ENCODE peak calls at places on chromosomes 1 and 21, in ten cellular contexts. One of them, this sample, is unnamed.

GRCh38 chr1:54610048-54610447 is 13.3 kb downstream of the FAM151A start:
- DNase-seq in BE2C: no peak
- DNase-seq in activated naive CD4-positive, alpha-beta T cell treated with anti-CD3 and anti-CD28 coated beads, Interleukin-2, amount 10 ng/mL, durations not matched to agents 7 days and 5 days: no peak
- DNase-seq in WTC11: peak; percentile 58
- DNase-seq in cardiac fibroblast: no peak
- DNase-seq in psoas muscle: no peak
- DNase-seq in AG08396: no peak
- DNase-seq in CD4-positive, alpha-beta T cell: no peak
- DNase-seq in central memory CD4-positive, alpha-beta T cell: no peak
- DNase-seq in posterior cingulate gyrus: no peak
- DNase-seq in this sample: no peak

GRCh38 chr1:6185635-6186382 is 5.7 kb upstream of the CHD5 start:
- DNase-seq in BE2C: no peak
- DNase-seq in activated naive CD4-positive, alpha-beta T cell treated with anti-CD3 and anti-CD28 coated beads, Interleukin-2, amount 10 ng/mL, durations not matched to agents 7 days and 5 days: peak; percentile 43
- DNase-seq in WTC11: peak; percentile 62
- DNase-seq in cardiac fibroblast: peak; percentile 56
- DNase-seq in psoas muscle: no peak
- DNase-seq in AG08396: peak; percentile 18
- DNase-seq in CD4-positive, alpha-beta T cell: no peak
- DNase-seq in central memory CD4-positive, alpha-beta T cell: no peak
- DNase-seq in posterior cingulate gyrus: no peak
- DNase-seq in this sample: no peak

GRCh38 chr1:12013317-12013588 is 6.0 kb upstream of the MIIP start:
- DNase-seq in BE2C: no peak
- DNase-seq in activated naive CD4-positive, alpha-beta T cell treated with anti-CD3 and anti-CD28 coated beads, Interleukin-2, amount 10 ng/mL, durations not matched to agents 7 days and 5 days: no peak
- DNase-seq in WTC11: no peak
- DNase-seq in cardiac fibroblast: no peak
- DNase-seq in psoas muscle: no peak
- DNase-seq in AG08396: no peak
- DNase-seq in CD4-positive, alpha-beta T cell: no peak
- DNase-seq in central memory CD4-positive, alpha-beta T cell: no peak
- DNase-seq in posterior cingulate gyrus: no peak
- DNase-seq in this sample: no peak

GRCh38 chr1:62528015-62528414 is 69.3 kb upstream of the ANGPTL3 start:
- DNase-seq in BE2C: no peak
- DNase-seq in activated naive CD4-positive, alpha-beta T cell treated with anti-CD3 and anti-CD28 coated beads, Interleukin-2, amount 10 ng/mL, durations not matched to agents 7 days and 5 days: no peak
- DNase-seq in WTC11: no peak
- DNase-seq in cardiac fibroblast: peak; percentile 38
- DNase-seq in psoas muscle: no peak
- DNase-seq in AG08396: no peak
- DNase-seq in CD4-positive, alpha-beta T cell: no peak
- DNase-seq in central memory CD4-positive, alpha-beta T cell: peak; percentile 1
- DNase-seq in posterior cingulate gyrus: no peak
- DNase-seq in this sample: no peak

GRCh38 chr1:239125027-239125426 is 261.3 kb upstream of the CHRM3 start:
- DNase-seq in BE2C: peak; percentile 27
- DNase-seq in activated naive CD4-positive, alpha-beta T cell treated with anti-CD3 and anti-CD28 coated beads, Interleukin-2, amount 10 ng/mL, durations not matched to agents 7 days and 5 days: no peak
- DNase-seq in WTC11: peak; percentile 14
- DNase-seq in cardiac fibroblast: peak; percentile 5
- DNase-seq in psoas muscle: no peak
- DNase-seq in AG08396: no peak
- DNase-seq in CD4-positive, alpha-beta T cell: no peak
- DNase-seq in central memory CD4-positive, alpha-beta T cell: no peak
- DNase-seq in posterior cingulate gyrus: no peak
- DNase-seq in this sample: no peak

GRCh38 chr1:25460020-25460419 is 29.3 kb downstream of the MACO1 start:
- DNase-seq in BE2C: no peak
- DNase-seq in activated naive CD4-positive, alpha-beta T cell treated with anti-CD3 and anti-CD28 coated beads, Interleukin-2, amount 10 ng/mL, durations not matched to agents 7 days and 5 days: no peak
- DNase-seq in WTC11: no peak
- DNase-seq in cardiac fibroblast: no peak
- DNase-seq in psoas muscle: no peak
- DNase-seq in AG08396: no peak
- DNase-seq in CD4-positive, alpha-beta T cell: no peak
- DNase-seq in central memory CD4-positive, alpha-beta T cell: no peak
- DNase-seq in posterior cingulate gyrus: no peak
- DNase-seq in this sample: no peak

GRCh38 chr1:192831706-192832355 is 23.0 kb downstream of the RGS2 start:
- DNase-seq in BE2C: no peak
- DNase-seq in activated naive CD4-positive, alpha-beta T cell treated with anti-CD3 and anti-CD28 coated beads, Interleukin-2, amount 10 ng/mL, durations not matched to agents 7 days and 5 days: no peak
- DNase-seq in WTC11: no peak
- DNase-seq in cardiac fibroblast: peak; percentile 80
- DNase-seq in psoas muscle: no peak
- DNase-seq in AG08396: no peak
- DNase-seq in CD4-positive, alpha-beta T cell: no peak
- DNase-seq in central memory CD4-positive, alpha-beta T cell: no peak
- DNase-seq in posterior cingulate gyrus: no peak
- DNase-seq in this sample: no peak

GRCh38 chr1:53470155-53470554 is 11.0 kb downstream of the DMRTB1 start:
- DNase-seq in BE2C: no peak
- DNase-seq in activated naive CD4-positive, alpha-beta T cell treated with anti-CD3 and anti-CD28 coated beads, Interleukin-2, amount 10 ng/mL, durations not matched to agents 7 days and 5 days: no peak
- DNase-seq in WTC11: peak; percentile 98
- DNase-seq in cardiac fibroblast: peak; percentile 66
- DNase-seq in psoas muscle: peak; percentile 74
- DNase-seq in AG08396: peak; percentile 93
- DNase-seq in CD4-positive, alpha-beta T cell: no peak
- DNase-seq in central memory CD4-positive, alpha-beta T cell: no peak
- DNase-seq in posterior cingulate gyrus: no peak
- DNase-seq in this sample: no peak

GRCh38 chr1:209614151-209614420 is 30.6 kb downstream of the CAMK1G start:
- DNase-seq in BE2C: no peak
- DNase-seq in activated naive CD4-positive, alpha-beta T cell treated with anti-CD3 and anti-CD28 coated beads, Interleukin-2, amount 10 ng/mL, durations not matched to agents 7 days and 5 days: no peak
- DNase-seq in WTC11: no peak
- DNase-seq in cardiac fibroblast: no peak
- DNase-seq in psoas muscle: no peak
- DNase-seq in AG08396: no peak
- DNase-seq in CD4-positive, alpha-beta T cell: no peak
- DNase-seq in central memory CD4-positive, alpha-beta T cell: no peak
- DNase-seq in posterior cingulate gyrus: no peak
- DNase-seq in this sample: no peak

GRCh38 chr1:156727914-156728598 is at the start of gene METTL25B:
- DNase-seq in BE2C: peak; percentile 85
- DNase-seq in activated naive CD4-positive, alpha-beta T cell treated with anti-CD3 and anti-CD28 coated beads, Interleukin-2, amount 10 ng/mL, durations not matched to agents 7 days and 5 days: peak; percentile 86
- DNase-seq in WTC11: peak; percentile 81
- DNase-seq in cardiac fibroblast: peak; percentile 83
- DNase-seq in psoas muscle: peak; percentile 88
- DNase-seq in AG08396: peak; percentile 86
- DNase-seq in CD4-positive, alpha-beta T cell: peak; percentile 60
- DNase-seq in central memory CD4-positive, alpha-beta T cell: no peak
- DNase-seq in posterior cingulate gyrus: peak; percentile 74
- DNase-seq in this sample: no peak

GRCh38 chr1:91997607-91998195 is 32.1 kb upstream of the EPHX4 start:
- DNase-seq in BE2C: peak; percentile 18
- DNase-seq in activated naive CD4-positive, alpha-beta T cell treated with anti-CD3 and anti-CD28 coated beads, Interleukin-2, amount 10 ng/mL, durations not matched to agents 7 days and 5 days: peak; percentile 62
- DNase-seq in WTC11: no peak
- DNase-seq in cardiac fibroblast: peak; percentile 78
- DNase-seq in psoas muscle: no peak
- DNase-seq in AG08396: peak; percentile 38
- DNase-seq in CD4-positive, alpha-beta T cell: peak; percentile 20
- DNase-seq in central memory CD4-positive, alpha-beta T cell: peak; percentile 32
- DNase-seq in posterior cingulate gyrus: no peak
- DNase-seq in this sample: no peak

GRCh38 chr1:117710710-117711109 is 104.9 kb downstream of the TENT5C start:
- DNase-seq in BE2C: peak; percentile 24
- DNase-seq in activated naive CD4-positive, alpha-beta T cell treated with anti-CD3 and anti-CD28 coated beads, Interleukin-2, amount 10 ng/mL, durations not matched to agents 7 days and 5 days: no peak
- DNase-seq in WTC11: peak; percentile 48
- DNase-seq in cardiac fibroblast: no peak
- DNase-seq in psoas muscle: no peak
- DNase-seq in AG08396: no peak
- DNase-seq in CD4-positive, alpha-beta T cell: no peak
- DNase-seq in central memory CD4-positive, alpha-beta T cell: no peak
- DNase-seq in posterior cingulate gyrus: no peak
- DNase-seq in this sample: no peak

GRCh38 chr1:116345830-116346229 is 27.2 kb upstream of the ATP1A1 start:
- DNase-seq in BE2C: no peak
- DNase-seq in activated naive CD4-positive, alpha-beta T cell treated with anti-CD3 and anti-CD28 coated beads, Interleukin-2, amount 10 ng/mL, durations not matched to agents 7 days and 5 days: peak; percentile 68
- DNase-seq in WTC11: peak; percentile 42
- DNase-seq in cardiac fibroblast: no peak
- DNase-seq in psoas muscle: no peak
- DNase-seq in AG08396: no peak
- DNase-seq in CD4-positive, alpha-beta T cell: peak; percentile 42
- DNase-seq in central memory CD4-positive, alpha-beta T cell: peak; percentile 81
- DNase-seq in posterior cingulate gyrus: no peak
- DNase-seq in this sample: peak; percentile 46

GRCh38 chr1:246540738-246541491 is 25.1 kb downstream of the TFB2M start:
- DNase-seq in BE2C: no peak
- DNase-seq in activated naive CD4-positive, alpha-beta T cell treated with anti-CD3 and anti-CD28 coated beads, Interleukin-2, amount 10 ng/mL, durations not matched to agents 7 days and 5 days: no peak
- DNase-seq in WTC11: no peak
- DNase-seq in cardiac fibroblast: no peak
- DNase-seq in psoas muscle: no peak
- DNase-seq in AG08396: no peak
- DNase-seq in CD4-positive, alpha-beta T cell: no peak
- DNase-seq in central memory CD4-positive, alpha-beta T cell: no peak
- DNase-seq in posterior cingulate gyrus: no peak
- DNase-seq in this sample: no peak

GRCh38 chr1:234613992-234614584 is 4.1 kb upstream of the IRF2BP2 start:
- DNase-seq in BE2C: no peak
- DNase-seq in activated naive CD4-positive, alpha-beta T cell treated with anti-CD3 and anti-CD28 coated beads, Interleukin-2, amount 10 ng/mL, durations not matched to agents 7 days and 5 days: no peak
- DNase-seq in WTC11: no peak
- DNase-seq in cardiac fibroblast: peak; percentile 32
- DNase-seq in psoas muscle: no peak
- DNase-seq in AG08396: no peak
- DNase-seq in CD4-positive, alpha-beta T cell: no peak
- DNase-seq in central memory CD4-positive, alpha-beta T cell: no peak
- DNase-seq in posterior cingulate gyrus: no peak
- DNase-seq in this sample: no peak

GRCh38 chr1:180566495-180566894 is 7.7 kb downstream of the OVAAL start:
- DNase-seq in BE2C: no peak
- DNase-seq in activated naive CD4-positive, alpha-beta T cell treated with anti-CD3 and anti-CD28 coated beads, Interleukin-2, amount 10 ng/mL, durations not matched to agents 7 days and 5 days: no peak
- DNase-seq in WTC11: no peak
- DNase-seq in cardiac fibroblast: no peak
- DNase-seq in psoas muscle: no peak
- DNase-seq in AG08396: no peak
- DNase-seq in CD4-positive, alpha-beta T cell: no peak
- DNase-seq in central memory CD4-positive, alpha-beta T cell: no peak
- DNase-seq in posterior cingulate gyrus: no peak
- DNase-seq in this sample: no peak

GRCh38 chr1:178311164-178311563 is 185.6 kb downstream of the CLEC20A start:
- DNase-seq in BE2C: no peak
- DNase-seq in activated naive CD4-positive, alpha-beta T cell treated with anti-CD3 and anti-CD28 coated beads, Interleukin-2, amount 10 ng/mL, durations not matched to agents 7 days and 5 days: no peak
- DNase-seq in WTC11: no peak
- DNase-seq in cardiac fibroblast: peak; percentile 21
- DNase-seq in psoas muscle: no peak
- DNase-seq in AG08396: peak; percentile 6
- DNase-seq in CD4-positive, alpha-beta T cell: no peak
- DNase-seq in central memory CD4-positive, alpha-beta T cell: no peak
- DNase-seq in posterior cingulate gyrus: no peak
- DNase-seq in this sample: no peak

GRCh38 chr1:32870615-32871363 is at the start of gene FNDC5:
- DNase-seq in BE2C: peak; percentile 37
- DNase-seq in activated naive CD4-positive, alpha-beta T cell treated with anti-CD3 and anti-CD28 coated beads, Interleukin-2, amount 10 ng/mL, durations not matched to agents 7 days and 5 days: no peak
- DNase-seq in WTC11: peak; percentile 56
- DNase-seq in cardiac fibroblast: no peak
- DNase-seq in psoas muscle: no peak
- DNase-seq in AG08396: peak; percentile 68
- DNase-seq in CD4-positive, alpha-beta T cell: no peak
- DNase-seq in central memory CD4-positive, alpha-beta T cell: no peak
- DNase-seq in posterior cingulate gyrus: no peak
- DNase-seq in this sample: no peak

GRCh38 chr1:42736152-42736551 is 3.9 kb downstream of the CLDN19 start:
- DNase-seq in BE2C: peak; percentile 20
- DNase-seq in activated naive CD4-positive, alpha-beta T cell treated with anti-CD3 and anti-CD28 coated beads, Interleukin-2, amount 10 ng/mL, durations not matched to agents 7 days and 5 days: no peak
- DNase-seq in WTC11: peak; percentile 55
- DNase-seq in cardiac fibroblast: peak; percentile 42
- DNase-seq in psoas muscle: no peak
- DNase-seq in AG08396: peak; percentile 73
- DNase-seq in CD4-positive, alpha-beta T cell: no peak
- DNase-seq in central memory CD4-positive, alpha-beta T cell: no peak
- DNase-seq in posterior cingulate gyrus: no peak
- DNase-seq in this sample: no peak

GRCh38 chr1:217315346-217315745 is 315.5 kb downstream of the GPATCH2 start:
- DNase-seq in BE2C: no peak
- DNase-seq in activated naive CD4-positive, alpha-beta T cell treated with anti-CD3 and anti-CD28 coated beads, Interleukin-2, amount 10 ng/mL, durations not matched to agents 7 days and 5 days: no peak
- DNase-seq in WTC11: no peak
- DNase-seq in cardiac fibroblast: peak; percentile 27
- DNase-seq in psoas muscle: no peak
- DNase-seq in AG08396: no peak
- DNase-seq in CD4-positive, alpha-beta T cell: no peak
- DNase-seq in central memory CD4-positive, alpha-beta T cell: no peak
- DNase-seq in posterior cingulate gyrus: no peak
- DNase-seq in this sample: no peak

GRCh38 chr1:217435159-217435558 is 195.7 kb downstream of the GPATCH2 start:
- DNase-seq in BE2C: no peak
- DNase-seq in activated naive CD4-positive, alpha-beta T cell treated with anti-CD3 and anti-CD28 coated beads, Interleukin-2, amount 10 ng/mL, durations not matched to agents 7 days and 5 days: no peak
- DNase-seq in WTC11: no peak
- DNase-seq in cardiac fibroblast: no peak
- DNase-seq in psoas muscle: no peak
- DNase-seq in AG08396: no peak
- DNase-seq in CD4-positive, alpha-beta T cell: no peak
- DNase-seq in central memory CD4-positive, alpha-beta T cell: no peak
- DNase-seq in posterior cingulate gyrus: no peak
- DNase-seq in this sample: no peak

GRCh38 chr21:41429925-41430491 is 4.0 kb downstream of the MX1 start:
- DNase-seq in BE2C: no peak
- DNase-seq in activated naive CD4-positive, alpha-beta T cell treated with anti-CD3 and anti-CD28 coated beads, Interleukin-2, amount 10 ng/mL, durations not matched to agents 7 days and 5 days: no peak
- DNase-seq in WTC11: no peak
- DNase-seq in cardiac fibroblast: no peak
- DNase-seq in psoas muscle: no peak
- DNase-seq in AG08396: no peak
- DNase-seq in CD4-positive, alpha-beta T cell: no peak
- DNase-seq in central memory CD4-positive, alpha-beta T cell: no peak
- DNase-seq in posterior cingulate gyrus: no peak
- DNase-seq in this sample: no peak

GRCh38 chr1:240619901-240620621 is 8.1 kb upstream of the GREM2 start:
- DNase-seq in BE2C: peak; percentile 56
- DNase-seq in activated naive CD4-positive, alpha-beta T cell treated with anti-CD3 and anti-CD28 coated beads, Interleukin-2, amount 10 ng/mL, durations not matched to agents 7 days and 5 days: no peak
- DNase-seq in WTC11: no peak
- DNase-seq in cardiac fibroblast: no peak
- DNase-seq in psoas muscle: no peak
- DNase-seq in AG08396: peak; percentile 26
- DNase-seq in CD4-positive, alpha-beta T cell: no peak
- DNase-seq in central memory CD4-positive, alpha-beta T cell: no peak
- DNase-seq in posterior cingulate gyrus: no peak
- DNase-seq in this sample: no peak

GRCh38 chr1:3378411-3379208 is 75.9 kb upstream of the ARHGEF16 start:
- DNase-seq in BE2C: no peak
- DNase-seq in activated naive CD4-positive, alpha-beta T cell treated with anti-CD3 and anti-CD28 coated beads, Interleukin-2, amount 10 ng/mL, durations not matched to agents 7 days and 5 days: no peak
- DNase-seq in WTC11: no peak
- DNase-seq in cardiac fibroblast: no peak
- DNase-seq in psoas muscle: no peak
- DNase-seq in AG08396: no peak
- DNase-seq in CD4-positive, alpha-beta T cell: no peak
- DNase-seq in central memory CD4-positive, alpha-beta T cell: no peak
- DNase-seq in posterior cingulate gyrus: no peak
- DNase-seq in this sample: no peak

GRCh38 chr21:41601573-41602371 is 93.8 kb upstream of the TMPRSS2 start:
- DNase-seq in BE2C: no peak
- DNase-seq in activated naive CD4-positive, alpha-beta T cell treated with anti-CD3 and anti-CD28 coated beads, Interleukin-2, amount 10 ng/mL, durations not matched to agents 7 days and 5 days: no peak
- DNase-seq in WTC11: no peak
- DNase-seq in cardiac fibroblast: no peak
- DNase-seq in psoas muscle: no peak
- DNase-seq in AG08396: no peak
- DNase-seq in CD4-positive, alpha-beta T cell: no peak
- DNase-seq in central memory CD4-positive, alpha-beta T cell: no peak
- DNase-seq in posterior cingulate gyrus: no peak
- DNase-seq in this sample: no peak

GRCh38 chr1:15016526-15016925 is 137.0 kb upstream of the TMEM51 start:
- DNase-seq in BE2C: no peak
- DNase-seq in activated naive CD4-positive, alpha-beta T cell treated with anti-CD3 and anti-CD28 coated beads, Interleukin-2, amount 10 ng/mL, durations not matched to agents 7 days and 5 days: no peak
- DNase-seq in WTC11: no peak
- DNase-seq in cardiac fibroblast: no peak
- DNase-seq in psoas muscle: no peak
- DNase-seq in AG08396: no peak
- DNase-seq in CD4-positive, alpha-beta T cell: no peak
- DNase-seq in central memory CD4-positive, alpha-beta T cell: no peak
- DNase-seq in posterior cingulate gyrus: no peak
- DNase-seq in this sample: no peak

GRCh38 chr1:201531551-201532425 is 7.1 kb upstream of the NAV1 start:
- DNase-seq in BE2C: peak; percentile 16
- DNase-seq in activated naive CD4-positive, alpha-beta T cell treated with anti-CD3 and anti-CD28 coated beads, Interleukin-2, amount 10 ng/mL, durations not matched to agents 7 days and 5 days: no peak
- DNase-seq in WTC11: no peak
- DNase-seq in cardiac fibroblast: no peak
- DNase-seq in psoas muscle: no peak
- DNase-seq in AG08396: no peak
- DNase-seq in CD4-positive, alpha-beta T cell: no peak
- DNase-seq in central memory CD4-positive, alpha-beta T cell: no peak
- DNase-seq in posterior cingulate gyrus: no peak
- DNase-seq in this sample: no peak

GRCh38 chr1:58136502-58136901 is 410.0 kb downstream of the OMA1 start:
- DNase-seq in BE2C: no peak
- DNase-seq in activated naive CD4-positive, alpha-beta T cell treated with anti-CD3 and anti-CD28 coated beads, Interleukin-2, amount 10 ng/mL, durations not matched to agents 7 days and 5 days: no peak
- DNase-seq in WTC11: no peak
- DNase-seq in cardiac fibroblast: no peak
- DNase-seq in psoas muscle: no peak
- DNase-seq in AG08396: no peak
- DNase-seq in CD4-positive, alpha-beta T cell: no peak
- DNase-seq in central memory CD4-positive, alpha-beta T cell: peak; percentile 8
- DNase-seq in posterior cingulate gyrus: no peak
- DNase-seq in this sample: no peak